ENCODE peak calls at places on chromosomes 6 and 20, in five cellular contexts. V is ovary, D is progenitor cell of endocrine pancreas, N is HCT116, F is GM20000. W is an unnamed sample.

GRCh38 chr6:165826487-165827189 is 163.6 kb upstream of the PDE10A start:
- DNase-seq in N (no peak), D (no peak), F (no peak), V (no peak), W (no peak)

GRCh38 chr6:43213431-43213830 is 15.8 kb downstream of the DNPH1 start:
- DNase-seq in D (no peak), N (no peak), V (peak), F (no peak), W (no peak)

GRCh38 chr6:165010556-165011535 is 298.6 kb downstream of the C6orf118 start:
- DNase-seq in D (no peak), N (no peak), F (no peak), V (no peak), W (no peak)

GRCh38 chr20:39885975-39886649 is 802.9 kb downstream of the MAFB start:
- DNase-seq in D (no peak), V (peak), N (no peak), F (peak), W (no peak)

GRCh38 chr20:57695940-57696339 is 13.9 kb downstream of the PMEPA1 start:
- DNase-seq in D (no peak), F (no peak), N (no peak), V (no peak), W (no peak)

GRCh38 chr20:8798505-8798904 is 270.4 kb upstream of the PLCB4 start:
- DNase-seq in V (no peak), D (no peak), N (no peak), F (no peak), W (no peak)

GRCh38 chr6:41492261-41492891 is 53.8 kb upstream of the FOXP4 start:
- DNase-seq in N (no peak), F (no peak), V (no peak), D (no peak), W (no peak)

GRCh38 chr6:125377621-125378020 is 75.9 kb upstream of the HDDC2 start:
- DNase-seq in F (no peak), D (no peak), N (no peak), V (no peak), W (no peak)

GRCh38 chr6:50025258-50025657 is 3.5 kb upstream of the DEFB110 start:
- DNase-seq in V (no peak), N (no peak), D (no peak), F (no peak), W (no peak)

GRCh38 chr20:40538126-40538525 is 150.9 kb downstream of the MAFB start:
- DNase-seq in D (no peak), V (no peak), F (no peak), N (no peak), W (no peak)

GRCh38 chr20:52923123-52923543 is 49.0 kb upstream of the TSHZ2 start:
- DNase-seq in D (no peak), F (no peak), V (no peak), N (no peak), W (no peak)

GRCh38 chr6:139828751-139829519 is 454.5 kb upstream of the CITED2 start:
- DNase-seq in D (no peak), N (no peak), V (no peak), F (no peak), W (no peak)

GRCh38 chr6:82867946-82868345 is 197.7 kb downstream of the UBE3D start:
- DNase-seq in D (no peak), V (no peak), F (no peak), N (no peak), W (no peak)

GRCh38 chr6:168193816-168194701 is 115.0 kb upstream of the FRMD1 start:
- DNase-seq in N (peak), V (no peak), F (no peak), D (no peak), W (no peak)

GRCh38 chr6:155026366-155027045 is 31.4 kb downstream of the TIAM2 start:
- DNase-seq in F (no peak), V (no peak), D (no peak), N (peak), W (no peak)

GRCh38 chr20:1283522-1284210 is 17.6 kb downstream of the SNPH start:
- DNase-seq in V (no peak), D (no peak), N (no peak), F (no peak), W (no peak)

GRCh38 chr6:96162711-96163120 is 146.9 kb downstream of the FUT9 start:
- DNase-seq in V (no peak), D (no peak), F (no peak), N (no peak), W (no peak)

GRCh38 chr20:50855498-50856474 is 60.9 kb downstream of the BCAS4 start:
- DNase-seq in F (no peak), V (no peak), D (no peak), N (no peak), W (no peak)

GRCh38 chr6:15533379-15534044 is 129.3 kb downstream of the DTNBP1 start:
- DNase-seq in D (no peak), V (no peak), N (no peak), F (no peak), W (no peak)

GRCh38 chr20:56605597-56605996 is 23.5 kb upstream of the TFAP2C start:
- DNase-seq in F (no peak), V (no peak), D (no peak), N (no peak), W (no peak)

GRCh38 chr6:136761227-136761922 is 30.9 kb downstream of the MAP3K5 start:
- DNase-seq in V (peak), F (no peak), N (no peak), D (no peak), W (no peak)

GRCh38 chr20:35883341-35883777 is 70.9 kb downstream of the SCAND1 start:
- DNase-seq in N (no peak), D (no peak), F (no peak), V (no peak), W (no peak)

GRCh38 chr20:52799130-52799529 is 173.0 kb upstream of the TSHZ2 start:
- DNase-seq in N (no peak), D (no peak), V (no peak), F (no peak), W (no peak)

GRCh38 chr20:577167-577791 is 32.8 kb downstream of the TCF15 start:
- DNase-seq in N (peak), F (no peak), V (no peak), D (no peak), W (no peak)

GRCh38 chr6:2744206-2744771 is 6.4 kb downstream of the MYLK4 start:
- DNase-seq in D (no peak), F (no peak), N (no peak), V (no peak), W (no peak)

GRCh38 chr6:144285798-144286502 is 815 bp downstream of the UTRN start:
- DNase-seq in D (peak), N (no peak), V (peak), F (peak), W (peak)

GRCh38 chr20:17612975-17613327 is 43.1 kb downstream of the DSTN start:
- DNase-seq in N (no peak), D (no peak), F (no peak), V (no peak), W (no peak)

GRCh38 chr6:30394139-30394538 is 49.2 kb downstream of the RPP21 start:
- DNase-seq in V (no peak), N (no peak), F (no peak), D (no peak), W (no peak)

GRCh38 chr6:162533009-162533400 is 194.6 kb downstream of the PRKN start:
- DNase-seq in V (no peak), D (no peak), N (no peak), F (no peak), W (no peak)

GRCh38 chr6:111210074-111210729 is 122.9 kb downstream of the SLC16A10 start:
- DNase-seq in D (no peak), V (no peak), N (peak), F (peak), W (no peak)

GRCh38 chr6:150297327-150298028 is 71.3 kb upstream of the IYD start:
- DNase-seq in D (no peak), V (no peak), N (no peak), F (no peak), W (no peak)
- TF ChIP-seq CTCF in D (no peak), V (no peak), N (no peak), F (no peak), W (no peak)

GRCh38 chr6:169701953-169702639 is at the start of the genes C6orf120 and WDR27:
- DNase-seq in D (peak), N (peak), V (peak), F (peak), W (peak)
- TF ChIP-seq CTCF in D (peak), N (no peak), V (no peak), F (no peak), W (no peak)

GRCh38 chr20:3784863-3785239 is 1.7 kb downstream of the CENPB start:
- DNase-seq in N (no peak), V (no peak), D (no peak), F (no peak), W (no peak)

GRCh38 chr20:3788685-3789155 is 2.2 kb upstream of the CENPB start:
- DNase-seq in F (no peak), D (no peak), V (peak), N (no peak), W (no peak)

GRCh38 chr20:3785240-3786125 is 1.1 kb downstream of the CENPB start:
- DNase-seq in N (no peak), V (no peak), D (no peak), F (no peak), W (no peak)

GRCh38 chr20:3786126-3786484 is 435 bp downstream of the CENPB start:
- DNase-seq in F (peak), V (peak), N (no peak), D (no peak), W (no peak)

GRCh38 chr20:3786665-3787639 is at the start of gene CENPB:
- DNase-seq in V (peak), D (peak), F (peak), N (peak), W (peak)
- TF ChIP-seq CTCF in V (peak), D (peak), F (peak), N (peak), W (no peak)

GRCh38 chr6:142746524-142746923 is 198.5 kb downstream of the HIVEP2 start:
- DNase-seq in N (no peak), F (peak), D (peak), V (no peak), W (no peak)
- TF ChIP-seq CTCF in N (peak), F (peak), D (peak), V (no peak), W (no peak)

GRCh38 chr6:26490576-26490964 is 9.5 kb upstream of the BTN1A1 start:
- DNase-seq in V (no peak), N (no peak), F (no peak), D (no peak), W (no peak)

GRCh38 chr6:26489926-26490575 is 10.1 kb upstream of the BTN1A1 start:
- DNase-seq in F (no peak), N (no peak), D (no peak), V (no peak), W (no peak)

GRCh38 chr6:26494117-26494516 is 6.0 kb upstream of the BTN1A1 start:
- DNase-seq in F (no peak), D (no peak), N (no peak), V (no peak), W (no peak)

GRCh38 chr6:26491604-26492003 is 8.5 kb upstream of the BTN1A1 start:
- DNase-seq in V (no peak), N (no peak), F (no peak), D (no peak), W (no peak)

GRCh38 chr6:26493258-26493657 is 6.8 kb upstream of the BTN1A1 start:
- DNase-seq in F (peak), V (no peak), D (no peak), N (no peak), W (no peak)
- TF ChIP-seq CTCF in F (no peak), V (no peak), D (peak), N (peak), W (no peak)

GRCh38 chr6:17588011-17588410 is 12.1 kb upstream of the FAM8A1 start:
- DNase-seq in F (no peak), V (no peak), N (no peak), D (no peak), W (no peak)

GRCh38 chr6:17584241-17584803 is 15.8 kb upstream of the FAM8A1 start:
- DNase-seq in N (peak), V (no peak), F (peak), D (no peak), W (no peak)

GRCh38 chr6:17583811-17584210 is 16.3 kb upstream of the FAM8A1 start:
- DNase-seq in N (no peak), F (no peak), V (no peak), D (no peak), W (no peak)

GRCh38 chr6:17589402-17590116 is 10.5 kb upstream of the FAM8A1 start:
- DNase-seq in V (no peak), N (peak), D (no peak), F (no peak), W (no peak)

DNA sequence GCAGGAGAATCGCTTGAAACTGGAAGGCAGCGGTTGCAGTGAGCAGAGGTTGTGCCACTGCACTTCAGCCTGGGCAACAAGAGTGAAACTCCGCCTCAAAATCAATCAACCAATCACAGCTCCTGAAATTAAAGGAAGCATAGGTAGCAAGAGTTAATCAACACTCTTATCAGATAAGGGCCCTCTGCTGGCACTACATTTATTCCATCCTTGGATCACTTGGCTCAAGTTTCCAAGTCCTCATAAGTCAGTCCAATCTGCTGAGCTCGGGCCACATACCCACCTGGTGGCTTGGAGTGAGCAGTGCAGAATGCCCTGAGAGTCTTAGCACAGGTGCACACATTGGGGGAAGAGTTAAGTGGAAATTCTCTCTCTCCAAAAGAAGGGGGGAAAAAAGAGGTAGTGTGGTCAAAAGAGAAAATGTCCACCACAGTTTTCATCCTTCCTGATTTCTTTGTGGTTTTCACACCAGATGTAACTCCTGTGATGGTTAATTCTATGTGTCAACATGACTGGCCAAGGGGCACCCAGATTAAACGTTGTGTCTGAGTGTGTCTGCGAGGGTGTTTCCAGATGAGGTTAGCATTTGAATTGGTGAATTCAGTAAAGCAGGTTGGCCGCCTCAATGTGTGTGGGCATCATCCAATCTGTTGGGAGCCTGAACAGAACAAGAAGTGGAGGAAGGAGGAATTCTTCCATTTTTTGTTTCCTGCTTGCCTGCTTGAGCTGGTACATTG is 14.2 kb upstream of the FAM8A1 start:
- DNase-seq in F (no peak), N (peak), D (no peak), V (no peak), W (no peak)
- TF ChIP-seq CTCF in F (no peak), N (peak), D (peak), V (no peak), W (no peak)

GRCh38 chr6:73134588-73134987 is 90.7 kb downstream of the KHDC1L start:
- DNase-seq in V (no peak), D (peak), N (peak), F (no peak), W (peak)

GRCh38 chr6:73131706-73132105 is 93.6 kb downstream of the KHDC1L start:
- DNase-seq in F (no peak), V (no peak), D (no peak), N (no peak), W (no peak)

DNA sequence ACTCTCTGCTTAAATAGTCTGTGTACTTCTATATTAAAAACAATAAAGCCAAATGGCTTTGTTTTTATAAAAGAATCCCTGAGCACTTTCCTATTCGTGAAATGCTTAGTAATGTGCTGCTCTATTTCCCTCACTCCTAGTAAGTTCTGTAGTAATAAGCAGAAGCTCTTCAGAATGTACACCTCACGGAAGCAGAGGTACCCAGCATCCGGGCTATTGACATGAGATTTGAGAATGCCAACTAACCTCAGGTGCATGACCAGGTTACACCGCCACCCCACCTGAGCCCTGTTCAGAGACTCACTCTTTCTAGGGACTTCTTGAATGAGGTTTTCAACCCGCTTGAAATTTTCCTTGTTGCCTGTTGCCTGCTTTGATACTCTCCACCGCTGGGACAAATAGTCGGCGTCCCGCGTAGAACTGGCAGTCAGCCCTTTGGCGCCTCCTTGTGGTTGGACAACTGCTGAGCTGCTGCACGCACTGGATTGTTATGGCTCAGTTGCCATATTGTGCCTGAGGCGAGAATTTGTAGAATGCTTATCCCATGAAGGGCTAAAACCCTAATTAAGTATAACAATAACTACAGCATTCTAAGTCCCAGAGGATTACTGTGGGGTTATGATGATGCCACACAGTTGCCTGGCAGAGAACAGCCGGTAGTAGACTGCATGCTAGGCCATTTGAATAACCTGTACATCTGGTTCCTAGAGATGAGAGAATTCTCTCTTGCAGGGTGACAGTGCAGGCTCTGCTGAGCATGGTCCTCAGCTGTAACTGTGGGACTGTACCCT is 95.4 kb downstream of the KHDC1L start:
- DNase-seq in F (peak), N (peak), V (peak), D (peak), W (peak)
- TF ChIP-seq CTCF in F (peak), N (peak), V (no peak), D (peak), W (peak)

W was measured in activated B cell treated with CpG ODN at 0.5 μM for 24 hours.